ENCODE peak calls at places on chromosomes 16 and 17, in five cellular contexts. One of them, this sample, is unnamed.

GRCh38 chr17:57350266-57350665 is 93.9 kb downstream of the MSI2 start:
- DNase-seq in H1: no peak
- DNase-seq in K562: no peak
- DNase-seq in HepG2: no peak
- DNase-seq in A549: no peak
- DNase-seq in this sample: no peak

GRCh38 chr17:45680360-45680759 is 103.8 kb upstream of the CRHR1 start:
- DNase-seq in HepG2: no peak
- DNase-seq in A549: no peak
- DNase-seq in K562: no peak
- DNase-seq in H1: no peak
- DNase-seq in this sample: no peak

GRCh38 chr17:27892866-27893769 is at the start of gene LYRM9:
- DNase-seq in H1: peak; percentile 98
- DNase-seq in K562: peak; percentile 97
- DNase-seq in HepG2: peak; percentile 75
- DNase-seq in A549: peak; percentile 90
- DNase-seq in this sample: peak; percentile 48

GRCh38 chr16:67594956-67595355 is 32.6 kb downstream of the CTCF start:
- DNase-seq in A549: no peak
- DNase-seq in H1: no peak
- DNase-seq in K562: no peak
- DNase-seq in HepG2: no peak
- DNase-seq in this sample: no peak

GRCh38 chr16:68363847-68364600 is 53.2 kb downstream of the PRMT7 start:
- DNase-seq in A549: no peak
- DNase-seq in H1: no peak
- DNase-seq in HepG2: peak; percentile 48
- DNase-seq in K562: no peak
- DNase-seq in this sample: no peak

GRCh38 chr17:17041018-17041521 is 1.2 kb upstream of the MPRIP start:
- DNase-seq in A549: peak; percentile 68
- DNase-seq in K562: peak; percentile 36
- DNase-seq in HepG2: peak; percentile 60
- DNase-seq in H1: no peak
- DNase-seq in this sample: no peak

GRCh38 chr16:23960081-23960499 is 124.3 kb downstream of the PRKCB start:
- DNase-seq in HepG2: no peak
- DNase-seq in K562: no peak
- DNase-seq in A549: no peak
- DNase-seq in H1: no peak
- DNase-seq in this sample: no peak

GRCh38 chr17:79603771-79604170 is 7.1 kb downstream of the RBFOX3 start:
- DNase-seq in K562: no peak
- DNase-seq in HepG2: no peak
- DNase-seq in A549: no peak
- DNase-seq in H1: no peak
- DNase-seq in this sample: no peak

GRCh38 chr17:74190154-74190553 is 13.3 kb upstream of the RPL38 start:
- DNase-seq in HepG2: peak; percentile 44
- DNase-seq in H1: no peak
- DNase-seq in K562: peak; percentile 84
- DNase-seq in A549: peak; percentile 73
- DNase-seq in this sample: no peak

DNA sequence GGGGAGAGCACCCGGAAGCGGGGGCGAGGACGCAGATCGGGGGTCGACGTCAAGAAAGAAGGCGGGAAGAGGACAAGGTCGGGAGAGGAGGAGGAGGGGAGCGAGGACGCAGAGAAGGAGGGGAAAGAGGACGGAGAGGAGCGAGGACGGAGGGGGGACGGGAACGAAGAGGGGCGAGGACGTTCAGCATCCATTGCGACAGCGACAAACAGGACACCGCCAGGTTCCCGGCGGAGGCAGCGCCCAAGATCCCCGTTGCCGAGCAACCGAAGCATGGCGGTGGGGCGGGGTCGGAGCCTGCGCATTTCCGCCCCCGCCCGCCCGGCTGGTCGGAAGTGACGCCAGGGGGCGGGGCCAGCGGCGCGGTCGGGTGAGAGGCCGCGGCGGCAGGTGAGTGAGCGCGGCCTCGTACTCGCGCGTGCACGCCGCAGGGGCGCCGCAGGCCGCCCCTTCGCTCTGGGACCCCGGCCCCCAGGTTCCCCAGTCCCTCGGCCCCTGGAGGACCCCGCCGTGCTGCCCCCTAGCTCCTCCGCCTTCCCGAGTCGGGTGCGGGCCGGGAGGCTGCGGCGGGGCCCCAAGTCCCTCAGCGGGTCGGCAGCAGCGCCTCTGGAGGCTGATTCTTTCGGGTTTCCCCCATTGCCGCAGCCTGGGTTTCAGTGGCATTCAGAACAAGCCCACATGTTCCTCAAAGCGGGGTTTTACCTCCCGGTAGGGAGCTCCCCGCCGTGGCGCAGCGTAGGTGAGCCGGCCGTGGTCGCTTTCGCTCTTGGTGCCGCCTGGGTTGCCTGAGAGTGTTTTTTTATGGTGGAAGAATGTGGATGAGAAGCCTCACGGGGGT is at the start of gene FAM234A:
- DNase-seq in HepG2: peak; percentile 87
- DNase-seq in K562: peak; percentile 93
- DNase-seq in H1: peak; percentile 94
- DNase-seq in A549: peak; percentile 95
- DNase-seq in this sample: peak; percentile 77
- TF ChIP-seq HDAC2 in HepG2: peak; percentile 10
- TF ChIP-seq HDAC2 in K562: peak; percentile 91
- TF ChIP-seq HDAC2 in H1: no peak
- TF ChIP-seq HDAC2 in A549: no peak
- TF ChIP-seq HDAC2 in this sample: no peak

GRCh38 chr17:50210249-50211225 is 9.1 kb upstream of the COL1A1 start:
- DNase-seq in K562: peak; percentile 76
- DNase-seq in HepG2: peak; percentile 77
- DNase-seq in H1: peak; percentile 67
- DNase-seq in A549: peak; percentile 54
- DNase-seq in this sample: no peak
- TF ChIP-seq RAD21 in K562: no peak
- TF ChIP-seq RAD21 in HepG2: no peak
- TF ChIP-seq RAD21 in H1: no peak
- TF ChIP-seq RAD21 in A549: no peak
- TF ChIP-seq RAD21 in this sample: no peak

DNA sequence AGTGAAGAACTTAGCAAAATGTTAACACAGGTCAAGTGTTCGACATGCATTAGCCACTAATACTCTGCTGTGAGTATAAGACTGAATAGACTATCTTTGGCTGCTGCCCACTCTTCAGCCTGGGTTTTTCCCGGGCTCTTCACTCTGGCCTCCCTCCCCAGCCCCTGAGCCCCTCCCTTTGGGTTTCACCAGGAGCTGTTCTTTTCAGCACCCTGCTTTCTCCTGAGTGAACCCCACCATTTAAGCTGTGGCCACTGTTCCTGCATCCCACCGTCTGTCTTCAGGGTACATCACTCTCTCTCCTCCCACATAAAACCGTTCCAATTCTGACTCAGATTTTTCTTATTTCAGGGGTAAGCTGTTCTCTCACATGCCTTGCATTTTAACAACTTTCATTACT is 92.0 kb upstream of the ASIC2 start:
- DNase-seq in K562: peak; percentile 23
- DNase-seq in H1: no peak
- DNase-seq in HepG2: no peak
- DNase-seq in A549: no peak
- DNase-seq in this sample: no peak
- TF ChIP-seq HDAC2 in K562: no peak
- TF ChIP-seq HDAC2 in H1: no peak
- TF ChIP-seq HDAC2 in HepG2: no peak
- TF ChIP-seq HDAC2 in A549: no peak
- TF ChIP-seq HDAC2 in this sample: no peak

GRCh38 chr17:13787636-13788035 is 185.9 kb upstream of the HS3ST3A1 start:
- DNase-seq in A549: no peak
- DNase-seq in H1: no peak
- DNase-seq in K562: no peak
- DNase-seq in HepG2: no peak
- DNase-seq in this sample: no peak

GRCh38 chr17:13784466-13784865 is 182.7 kb upstream of the HS3ST3A1 start:
- DNase-seq in H1: no peak
- DNase-seq in A549: no peak
- DNase-seq in K562: no peak
- DNase-seq in HepG2: no peak
- DNase-seq in this sample: no peak

GRCh38 chr17:13788385-13788784 is 186.7 kb upstream of the HS3ST3A1 start:
- DNase-seq in HepG2: no peak
- DNase-seq in A549: no peak
- DNase-seq in H1: no peak
- DNase-seq in K562: no peak
- DNase-seq in this sample: no peak

DNA sequence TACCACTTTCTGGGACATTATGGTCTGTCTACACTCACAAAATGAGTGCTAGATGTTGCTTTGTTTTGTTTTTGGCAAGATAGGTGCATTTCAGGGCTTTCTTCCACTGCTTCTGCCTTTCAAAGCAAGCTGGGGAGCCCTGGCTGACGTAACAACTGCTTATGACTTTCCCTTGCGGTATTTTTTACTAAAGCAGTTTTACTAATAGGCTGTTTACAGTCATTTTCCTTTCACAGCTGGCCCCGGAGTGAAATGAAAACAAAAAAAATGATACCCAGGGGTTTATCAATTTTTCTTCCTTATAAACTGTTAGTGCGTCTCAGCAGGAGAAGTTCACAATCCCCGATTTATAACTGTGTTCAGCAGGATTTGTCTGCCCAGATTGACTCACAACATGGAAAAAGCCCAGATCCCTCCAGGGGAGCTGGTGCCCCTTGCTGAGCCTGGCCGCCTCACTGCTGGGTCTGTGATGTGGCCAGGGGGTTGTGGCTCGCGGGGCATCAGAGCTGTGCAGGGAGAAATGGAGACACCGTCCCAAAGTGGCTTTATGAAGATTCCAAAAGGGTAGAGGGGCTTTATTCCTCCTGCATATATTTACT is 184.4 kb upstream of the HS3ST3A1 start:
- DNase-seq in HepG2: no peak
- DNase-seq in H1: no peak
- DNase-seq in K562: no peak
- DNase-seq in A549: no peak
- DNase-seq in this sample: no peak
- TF ChIP-seq RAD21 in HepG2: no peak
- TF ChIP-seq RAD21 in H1: no peak
- TF ChIP-seq RAD21 in K562: no peak
- TF ChIP-seq RAD21 in A549: no peak
- TF ChIP-seq RAD21 in this sample: no peak

DNA sequence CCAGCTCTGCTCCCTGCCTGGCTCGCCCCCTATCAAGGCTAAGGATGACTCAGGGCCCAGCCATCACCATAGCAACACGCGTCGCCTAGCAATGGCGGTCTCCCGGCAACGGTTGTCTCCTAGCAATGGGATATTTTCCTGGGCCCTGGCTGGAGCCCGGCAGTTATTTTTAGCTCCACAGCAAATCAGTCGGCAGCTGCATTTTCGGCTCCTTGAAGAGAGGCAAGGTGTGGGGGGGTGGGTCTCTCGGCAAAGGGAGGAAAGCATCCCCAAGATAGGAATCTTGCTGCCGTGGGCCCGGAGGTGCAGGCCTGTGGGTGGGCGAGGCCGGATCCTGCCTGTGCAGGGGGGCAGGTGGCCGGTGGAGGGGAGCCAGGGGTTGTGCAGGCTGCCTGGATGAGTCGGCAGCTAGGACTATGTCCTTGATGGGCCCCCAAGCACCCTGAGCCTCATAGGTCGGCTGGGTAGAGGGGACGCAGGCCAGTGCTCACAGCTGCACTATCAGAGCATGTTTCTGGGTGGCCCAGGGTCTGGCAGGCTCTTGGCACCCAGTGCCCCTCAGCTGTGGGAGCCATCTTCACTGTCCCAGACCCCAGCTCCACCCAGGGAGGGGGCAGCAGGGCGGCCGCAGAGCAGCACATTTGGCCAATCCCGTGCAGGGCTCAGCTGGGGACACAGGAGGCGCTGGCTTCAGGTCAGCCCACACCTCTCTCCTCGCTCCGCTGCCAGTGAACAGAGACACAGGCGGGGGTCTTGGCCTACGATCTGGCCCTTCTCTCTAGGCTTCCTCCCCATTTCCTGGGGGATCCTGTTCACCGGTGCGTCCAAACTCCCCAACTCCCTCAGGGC is 4.3 kb upstream of the FBXL16 start:
- DNase-seq in K562: peak; percentile 76
- DNase-seq in H1: no peak
- DNase-seq in HepG2: no peak
- DNase-seq in A549: peak; percentile 83
- DNase-seq in this sample: no peak
- TF ChIP-seq HDAC2 in K562: peak; percentile 52
- TF ChIP-seq HDAC2 in H1: no peak
- TF ChIP-seq HDAC2 in HepG2: no peak
- TF ChIP-seq HDAC2 in A549: no peak
- TF ChIP-seq HDAC2 in this sample: no peak

DNA sequence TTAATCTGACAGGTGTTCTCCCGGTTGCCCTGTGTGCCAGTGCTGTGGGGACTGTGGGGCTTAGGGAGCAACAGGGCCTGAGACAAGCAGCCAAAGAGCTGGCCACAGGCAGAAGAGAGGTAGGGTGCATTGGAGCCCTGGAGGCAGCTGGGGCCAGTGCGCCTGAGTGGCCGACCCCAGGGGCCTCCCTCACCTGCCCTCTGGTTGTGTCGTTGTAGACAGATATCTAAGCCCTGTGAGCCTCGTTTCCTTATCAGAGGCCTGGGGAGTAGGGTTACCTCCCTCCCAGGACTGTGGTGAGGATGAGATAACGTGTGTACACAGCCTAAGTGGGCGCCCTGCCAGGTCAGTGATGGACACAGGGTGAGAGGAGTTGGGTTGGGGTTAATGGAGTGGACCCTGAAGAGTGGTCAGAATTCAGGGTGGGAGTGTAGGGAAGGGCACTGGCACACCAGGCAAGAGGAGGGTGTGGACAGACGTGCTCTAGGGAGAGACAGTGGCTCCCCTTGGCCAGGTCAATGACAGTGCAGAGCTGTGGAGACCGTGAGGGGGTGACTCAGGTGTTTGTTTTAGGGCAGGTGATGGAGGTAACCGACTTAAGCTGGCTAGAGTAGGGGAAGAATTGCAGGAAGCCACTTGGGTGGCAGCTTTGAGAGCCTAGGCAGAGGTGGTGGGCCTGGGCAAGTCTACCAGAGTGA is 3.4 kb downstream of the NARF start:
- DNase-seq in K562: peak; percentile 72
- DNase-seq in A549: no peak
- DNase-seq in H1: no peak
- DNase-seq in HepG2: peak; percentile 90
- DNase-seq in this sample: no peak
- TF ChIP-seq RAD21 in K562: peak; percentile 35
- TF ChIP-seq RAD21 in A549: no peak
- TF ChIP-seq RAD21 in H1: no peak
- TF ChIP-seq RAD21 in HepG2: no peak
- TF ChIP-seq RAD21 in this sample: no peak

GRCh38 chr17:81551458-81552243 is 502 bp downstream of the FAAP100 start:
- DNase-seq in K562: peak; percentile 84
- DNase-seq in A549: peak; percentile 46
- DNase-seq in HepG2: peak; percentile 47
- DNase-seq in H1: no peak
- DNase-seq in this sample: no peak

GRCh38 chr17:81550830-81551457 is 1.2 kb downstream of the FAAP100 start:
- DNase-seq in H1: no peak
- DNase-seq in A549: no peak
- DNase-seq in K562: no peak
- DNase-seq in HepG2: no peak
- DNase-seq in this sample: no peak

GRCh38 chr17:81550285-81550684 is 1.9 kb downstream of the FAAP100 start:
- DNase-seq in HepG2: no peak
- DNase-seq in A549: no peak
- DNase-seq in H1: no peak
- DNase-seq in K562: no peak
- DNase-seq in this sample: no peak

GRCh38 chr17:81549031-81549557 is 3.1 kb downstream of the FAAP100 start:
- DNase-seq in K562: no peak
- DNase-seq in HepG2: peak; percentile 36
- DNase-seq in H1: no peak
- DNase-seq in A549: no peak
- DNase-seq in this sample: no peak

GRCh38 chr17:81549826-81550225 is 2.3 kb downstream of the FAAP100 start:
- DNase-seq in HepG2: no peak
- DNase-seq in A549: no peak
- DNase-seq in K562: no peak
- DNase-seq in H1: no peak
- DNase-seq in this sample: no peak
- TF ChIP-seq HDAC2 in HepG2: no peak
- TF ChIP-seq HDAC2 in A549: no peak
- TF ChIP-seq HDAC2 in K562: no peak
- TF ChIP-seq HDAC2 in H1: no peak
- TF ChIP-seq HDAC2 in this sample: no peak